ENCODE peak calls at places on chromosome 14, in nine cellular contexts. C is upper lobe of right lung, Y is astrocyte of the spinal cord, Q is frontal cortex, M is DMS53, H is left cardiac atrium, W is immature natural killer cell, V is ecto neural progenitor cell, I is right cardiac atrium. P is an unnamed sample.

GRCh38 chr14:101853455-101854018 is 92.0 kb downstream of the PPP2R5C start:
- DNase-seq in C (no peak), Y (no peak), Q (no peak), M (no peak), H (no peak), W (no peak), V (no peak), I (no peak), P (no peak)

GRCh38 chr14:74313601-74314000 is 10.9 kb upstream of the ABCD4 start:
- DNase-seq in C (no peak), Y (no peak), Q (no peak), M (no peak), H (no peak), W (no peak), V (no peak), I (no peak), P (no peak)

GRCh38 chr14:92572050-92572449 is 58.5 kb downstream of the RIN3 start:
- DNase-seq in C (no peak), Y (no peak), Q (no peak), M (no peak), H (no peak), W (no peak), V (no peak), I (no peak), P (no peak)

GRCh38 chr14:87847216-87847615 is 145.8 kb downstream of the GALC start:
- DNase-seq in C (no peak), Y (no peak), Q (no peak), M (no peak), H (no peak), W (no peak), V (no peak), I (no peak), P (no peak)

GRCh38 chr14:37546621-37547447 is 48.2 kb downstream of the FOXA1 start:
- DNase-seq in C (no peak), Y (peak), Q (no peak), M (peak), H (no peak), W (no peak), V (no peak), I (no peak), P (no peak)

GRCh38 chr14:52863339-52863700 is 71.9 kb upstream of the GNPNAT1 start:
- DNase-seq in C (no peak), Y (no peak), Q (no peak), M (no peak), H (no peak), W (no peak), V (no peak), I (no peak), P (no peak)

GRCh38 chr14:89429206-89430091 is 12.4 kb upstream of the FOXN3 start:
- DNase-seq in C (no peak), Y (peak), Q (no peak), M (no peak), H (no peak), W (peak), V (no peak), I (no peak), P (peak)

GRCh38 chr14:86357866-86358265 is 827.9 kb downstream of the FLRT2 start:
- DNase-seq in C (no peak), Y (no peak), Q (no peak), M (peak), H (no peak), W (no peak), V (no peak), I (no peak), P (no peak)

GRCh38 chr14:76502219-76502618 is 126.3 kb downstream of the ESRRB start:
- DNase-seq in C (no peak), Y (no peak), Q (no peak), M (no peak), H (no peak), W (no peak), V (no peak), I (no peak), P (no peak)

GRCh38 chr14:94445003-94445402 is 7.6 kb downstream of the SERPINA11 start:
- DNase-seq in C (no peak), Y (no peak), Q (no peak), M (no peak), H (no peak), W (no peak), V (no peak), I (no peak), P (no peak)

GRCh38 chr14:31927348-31927826 is 149.7 kb upstream of the ARHGAP5 start:
- DNase-seq in C (no peak), Y (peak), Q (no peak), M (no peak), H (no peak), W (no peak), V (no peak), I (peak), P (peak)